ENCODE peak calls at places on chromosomes 1 and 21, in eight cellular contexts. G is tibial artery, E is Peyer's patch, H is tibial nerve, F is right atrium auricular region, I is prostate gland, P is MM.1S, J is uterus. D is an unnamed sample.

GRCh38 chr21:35721701-35722100 is 338.6 kb downstream of the SETD4 start:
- DNase-seq in G (no peak), E (no peak), H (no peak), F (no peak), I (no peak), P (no peak), J (no peak), D (no peak)

GRCh38 chr1:213934642-213935041 is 53.1 kb upstream of the PROX1 start:
- DNase-seq in G (no peak), E (no peak), H (no peak), F (no peak), I (peak; percentile 7), P (no peak), J (no peak), D (no peak)

GRCh38 chr1:23865543-23865930 is 2.6 kb downstream of the FUCA1 start:
- DNase-seq in G (peak; percentile 58), E (no peak), H (peak; percentile 44), F (no peak), I (peak; percentile 7), P (peak; percentile 89), J (no peak), D (no peak)

GRCh38 chr1:4711191-4711915 is 56.9 kb downstream of the AJAP1 start:
- DNase-seq in G (no peak), E (no peak), H (no peak), F (no peak), I (no peak), P (no peak), J (no peak), D (no peak)

GRCh38 chr1:10940838-10941237 is 71.6 kb upstream of the TARDBP start:
- DNase-seq in G (no peak), E (no peak), H (no peak), F (no peak), I (no peak), P (no peak), J (no peak), D (no peak)

GRCh38 chr1:115052454-115053083 is 22.9 kb downstream of the TSHB start:
- DNase-seq in G (peak; percentile 57), E (peak; percentile 54), H (peak; percentile 55), F (no peak), I (peak; percentile 56), P (peak; percentile 33), J (peak; percentile 43), D (no peak)

GRCh38 chr1:26012862-26013261 is 8.7 kb upstream of the EXTL1 start:
- DNase-seq in G (no peak), E (no peak), H (no peak), F (no peak), I (no peak), P (no peak), J (no peak), D (no peak)

GRCh38 chr1:47324682-47325081 is 8.9 kb upstream of the CMPK1 start:
- DNase-seq in G (no peak), E (no peak), H (no peak), F (no peak), I (no peak), P (no peak), J (no peak), D (no peak)

GRCh38 chr1:226706664-226707063 is 32.4 kb downstream of the ITPKB start:
- DNase-seq in G (no peak), E (no peak), H (no peak), F (no peak), I (no peak), P (no peak), J (no peak), D (no peak)

GRCh38 chr1:38800720-38801671 is 58.6 kb downstream of the RRAGC start:
- DNase-seq in G (no peak), E (no peak), H (no peak), F (no peak), I (no peak), P (no peak), J (no peak), D (no peak)

GRCh38 chr21:29029524-29029923 is 5.1 kb downstream of the USP16 start:
- DNase-seq in G (no peak), E (no peak), H (no peak), F (no peak), I (no peak), P (no peak), J (no peak), D (no peak)

GRCh38 chr1:73516458-73516857 is 681.5 kb downstream of the LRRIQ3 start:
- DNase-seq in G (no peak), E (no peak), H (no peak), F (no peak), I (no peak), P (no peak), J (no peak), D (no peak)

GRCh38 chr1:203142684-203143408 is 15.3 kb downstream of the ADORA1 start:
- DNase-seq in G (no peak), E (no peak), H (no peak), F (no peak), I (no peak), P (no peak), J (no peak), D (no peak)

GRCh38 chr1:30550365-30551220 is 172.8 kb downstream of the MATN1 start:
- DNase-seq in G (no peak), E (no peak), H (no peak), F (no peak), I (no peak), P (no peak), J (no peak), D (no peak)

GRCh38 chr1:34362949-34363348 is 186.2 kb downstream of the C1orf94 start:
- DNase-seq in G (no peak), E (no peak), H (no peak), F (no peak), I (no peak), P (no peak), J (no peak), D (no peak)

GRCh38 chr1:232059726-232060360 is 433.3 kb downstream of the DISC1 start:
- DNase-seq in G (no peak), E (no peak), H (no peak), F (no peak), I (no peak), P (no peak), J (no peak), D (no peak)

GRCh38 chr1:40784771-40785151 is 1.2 kb downstream of the KCNQ4 start:
- DNase-seq in G (no peak), E (no peak), H (no peak), F (no peak), I (no peak), P (no peak), J (peak; percentile 25), D (no peak)

GRCh38 chr1:118783095-118783758 is 204.9 kb downstream of the TBX15 start:
- DNase-seq in G (no peak), E (no peak), H (no peak), F (no peak), I (no peak), P (no peak), J (no peak), D (no peak)

GRCh38 chr1:29550119-29550841 is 314.0 kb downstream of the PTPRU start:
- DNase-seq in G (no peak), E (no peak), H (no peak), F (no peak), I (no peak), P (no peak), J (no peak), D (no peak)

GRCh38 chr1:160711528-160712311 is at the start of gene CD48:
- DNase-seq in G (no peak), E (peak; percentile 63), H (no peak), F (no peak), I (no peak), P (peak; percentile 93), J (no peak), D (no peak)

GRCh38 chr1:222798111-222798510 is 16.7 kb upstream of the DISP1 start:
- DNase-seq in G (no peak), E (peak; percentile 38), H (no peak), F (no peak), I (no peak), P (no peak), J (no peak), D (no peak)

GRCh38 chr1:45679123-45679522 is 7.2 kb downstream of the GPBP1L1 start:
- DNase-seq in G (no peak), E (no peak), H (no peak), F (no peak), I (no peak), P (no peak), J (no peak), D (no peak)
- H3K4me3 ChIP-seq in G (no peak overlapping the region), E (no peak overlapping the region), H (no peak overlapping the region), F (no peak overlapping the region), I (no peak overlapping the region), P (no peak overlapping the region), J (no peak overlapping the region), D (no peak overlapping the region)

GRCh38 chr1:52848423-52848822 is 5.9 kb downstream of the ZYG11A start:
- DNase-seq in G (no peak), E (no peak), H (no peak), F (no peak), I (no peak), P (no peak), J (no peak), D (no peak)

GRCh38 chr1:52842643-52843310 is at the start of gene ZYG11A:
- DNase-seq in G (no peak), E (peak; percentile 27), H (no peak), F (no peak), I (peak; percentile 36), P (peak; percentile 95), J (no peak), D (peak; percentile 51)
- H3K27me3 ChIP-seq in G (peaks cover 47% of the 10 kb centered on the region), E (no peaks in the 10 kb centered on the region), H (no peaks in the 10 kb centered on the region), F (no peaks in the 10 kb centered on the region), I (no peaks in the 10 kb centered on the region), P (no peaks in the 10 kb centered on the region), J (peaks cover 4% of the 10 kb centered on the region), D (no peaks in the 10 kb centered on the region)

DNA sequence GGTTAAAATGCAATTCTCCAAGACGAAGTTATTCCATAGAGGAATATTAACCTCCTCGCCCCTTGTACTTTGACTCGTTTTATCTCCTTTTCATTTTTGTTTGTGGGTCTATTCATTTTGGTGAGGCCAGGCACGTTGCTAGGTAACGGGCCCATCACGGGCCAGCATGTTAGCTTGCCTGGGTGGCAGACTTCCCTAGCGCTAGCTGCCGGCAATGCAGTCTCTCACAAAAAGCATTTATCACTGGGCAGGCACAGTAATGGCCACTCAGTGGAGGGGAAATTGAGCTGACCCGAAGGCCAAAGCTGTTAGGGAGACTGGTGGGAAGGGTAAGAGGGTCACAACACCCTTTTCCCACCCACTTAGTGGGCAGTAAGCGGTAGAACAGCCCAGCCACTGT is 234.4 kb upstream of the FOXD3 start:
- DNase-seq in G (no peak), E (no peak), H (no peak), F (no peak), I (no peak), P (no peak), J (no peak), D (no peak)
- TF ChIP-seq CTCF in G (no peak), E (no peak), H (no peak), F (no peak), I (no peak), P (no peak), J (no peak), D (peak; percentile 20)

GRCh38 chr1:85583355-85584263 is 3.0 kb downstream of the CCN1 start:
- DNase-seq in G (no peak), E (no peak), H (no peak), F (no peak), I (no peak), P (no peak), J (no peak), D (no peak)
- H3K4me3 ChIP-seq in G (peak overlapping the region; percentile 85), E (no peak overlapping the region), H (no peak overlapping the region), F (peak overlapping the region; percentile 86), I (no peak overlapping the region), P (no peak overlapping the region), J (peak overlapping the region; percentile 66), D (peak overlapping the region; percentile 93)